ENCODE peak calls at places on chromosomes 12 and 14, in four cellular contexts. One of them, this sample, is unnamed.

GRCh38 chr12:108691995-108692808 is 39.1 kb downstream of the CORO1C start:
- DNase-seq in A549: peak; percentile 40
- DNase-seq in K562: no peak
- DNase-seq in HepG2: no peak
- DNase-seq in this sample: no peak

GRCh38 chr12:28569698-28570411 is 379.6 kb downstream of the CCDC91 start:
- DNase-seq in HepG2: no peak
- DNase-seq in A549: peak; percentile 61
- DNase-seq in K562: peak; percentile 7
- DNase-seq in this sample: no peak

GRCh38 chr12:124518051-124518932 is 49.1 kb downstream of the NCOR2 start:
- DNase-seq in K562: no peak
- DNase-seq in HepG2: peak; percentile 93
- DNase-seq in A549: peak; percentile 98
- DNase-seq in this sample: no peak

GRCh38 chr12:108441549-108441948 is 73.5 kb upstream of the FICD start:
- DNase-seq in A549: no peak
- DNase-seq in K562: no peak
- DNase-seq in HepG2: no peak
- DNase-seq in this sample: no peak

GRCh38 chr12:78209851-78210493 is 379.3 kb downstream of the NAV3 start:
- DNase-seq in K562: no peak
- DNase-seq in HepG2: no peak
- DNase-seq in A549: no peak
- DNase-seq in this sample: no peak

GRCh38 chr14:25461780-25462179 is 411.8 kb upstream of the STXBP6 start:
- DNase-seq in K562: no peak
- DNase-seq in A549: no peak
- DNase-seq in HepG2: no peak
- DNase-seq in this sample: peak; percentile 15

GRCh38 chr14:67505254-67505653 is 16.7 kb upstream of the TMEM229B start:
- DNase-seq in A549: no peak
- DNase-seq in K562: no peak
- DNase-seq in HepG2: no peak
- DNase-seq in this sample: no peak

GRCh38 chr12:117105902-117106301 is 6.7 kb upstream of the TESC start:
- DNase-seq in HepG2: peak; percentile 56
- DNase-seq in A549: no peak
- DNase-seq in K562: no peak
- DNase-seq in this sample: no peak

GRCh38 chr14:89902876-89903275 is 51.7 kb downstream of the EFCAB11 start:
- DNase-seq in HepG2: no peak
- DNase-seq in K562: no peak
- DNase-seq in A549: no peak
- DNase-seq in this sample: no peak

GRCh38 chr12:72570601-72571000 is 298.4 kb downstream of the TRHDE start:
- DNase-seq in HepG2: peak; percentile 30
- DNase-seq in K562: no peak
- DNase-seq in A549: peak; percentile 36
- DNase-seq in this sample: peak; percentile 70

GRCh38 chr12:108479364-108480070 is 35.6 kb upstream of the FICD start:
- DNase-seq in HepG2: no peak
- DNase-seq in A549: no peak
- DNase-seq in K562: no peak
- DNase-seq in this sample: no peak

GRCh38 chr12:124434364-124434763 is 133.0 kb downstream of the NCOR2 start:
- DNase-seq in K562: no peak
- DNase-seq in HepG2: no peak
- DNase-seq in A549: no peak
- DNase-seq in this sample: no peak

GRCh38 chr12:105581420-105581819 is 250.9 kb downstream of the C12orf75 start:
- DNase-seq in K562: no peak
- DNase-seq in HepG2: no peak
- DNase-seq in A549: no peak
- DNase-seq in this sample: no peak

GRCh38 chr12:1071182-1071581 is 80.2 kb downstream of the ERC1 start:
- DNase-seq in K562: no peak
- DNase-seq in HepG2: no peak
- DNase-seq in A549: no peak
- DNase-seq in this sample: no peak

GRCh38 chr12:120106151-120106550 is 10.4 kb downstream of the RAB35 start:
- DNase-seq in HepG2: no peak
- DNase-seq in K562: no peak
- DNase-seq in A549: no peak
- DNase-seq in this sample: no peak

GRCh38 chr12:19654630-19655384 is 215.5 kb downstream of the AEBP2 start:
- DNase-seq in A549: no peak
- DNase-seq in HepG2: no peak
- DNase-seq in K562: no peak
- DNase-seq in this sample: no peak

GRCh38 chr12:19575307-19576243 is 136.3 kb downstream of the AEBP2 start:
- DNase-seq in A549: peak; percentile 15
- DNase-seq in K562: no peak
- DNase-seq in HepG2: peak; percentile 1
- DNase-seq in this sample: no peak

GRCh38 chr12:56634242-56634836 is 4.2 kb upstream of the BAZ2A start:
- DNase-seq in K562: peak; percentile 81
- DNase-seq in HepG2: peak; percentile 70
- DNase-seq in A549: peak; percentile 62
- DNase-seq in this sample: peak; percentile 82

GRCh38 chr14:79924583-79924982 is 286.7 kb downstream of the DIO2 start:
- DNase-seq in K562: no peak
- DNase-seq in HepG2: no peak
- DNase-seq in A549: no peak
- DNase-seq in this sample: no peak

GRCh38 chr12:13182881-13183280 is 13.6 kb upstream of the EMP1 start:
- DNase-seq in A549: no peak
- DNase-seq in K562: no peak
- DNase-seq in HepG2: no peak
- DNase-seq in this sample: no peak

GRCh38 chr12:112422531-112422930 is 3.8 kb downstream of the PTPN11 start:
- DNase-seq in HepG2: no peak
- DNase-seq in K562: no peak
- DNase-seq in A549: no peak
- DNase-seq in this sample: no peak

GRCh38 chr14:59464651-59465569 is at the start of gene GPR135:
- DNase-seq in HepG2: peak; percentile 24
- DNase-seq in A549: no peak
- DNase-seq in K562: no peak
- DNase-seq in this sample: peak; percentile 68

GRCh38 chr14:36942522-36943245 is 229.7 kb downstream of the SLC25A21 start:
- DNase-seq in A549: peak; percentile 14
- DNase-seq in K562: no peak
- DNase-seq in HepG2: no peak
- DNase-seq in this sample: no peak

GRCh38 chr12:20188930-20189653 is 179.2 kb upstream of the PDE3A start:
- DNase-seq in HepG2: peak; percentile 35
- DNase-seq in A549: no peak
- DNase-seq in K562: no peak
- DNase-seq in this sample: no peak

GRCh38 chr12:109871678-109872314 is 8.5 kb downstream of the GLTP start:
- DNase-seq in K562: no peak
- DNase-seq in HepG2: peak; percentile 39
- DNase-seq in A549: no peak
- DNase-seq in this sample: no peak

GRCh38 chr12:16238661-16239060 is 38.8 kb downstream of the SLC15A5 start:
- DNase-seq in HepG2: no peak
- DNase-seq in K562: no peak
- DNase-seq in A549: no peak
- DNase-seq in this sample: no peak

GRCh38 chr12:77847060-77847541 is 16.4 kb downstream of the NAV3 start:
- DNase-seq in A549: no peak
- DNase-seq in K562: no peak
- DNase-seq in HepG2: no peak
- DNase-seq in this sample: no peak

GRCh38 chr12:24066865-24067264 is 117.4 kb upstream of the SOX5 start:
- DNase-seq in A549: no peak
- DNase-seq in HepG2: no peak
- DNase-seq in K562: no peak
- DNase-seq in this sample: no peak

GRCh38 chr14:55102141-55102547 is 26.9 kb upstream of the LGALS3 start:
- DNase-seq in K562: no peak
- DNase-seq in HepG2: peak; percentile 54
- DNase-seq in A549: peak; percentile 84
- DNase-seq in this sample: no peak

GRCh38 chr12:101552277-101552676 is 42.5 kb upstream of the MYBPC1 start:
- DNase-seq in A549: peak; percentile 16
- DNase-seq in K562: no peak
- DNase-seq in HepG2: no peak
- DNase-seq in this sample: no peak

GRCh38 chr14:23910081-23910875 is 43.3 kb upstream of the DHRS4 start:
- DNase-seq in K562: peak; percentile 57
- DNase-seq in A549: peak; percentile 65
- DNase-seq in HepG2: peak; percentile 81
- DNase-seq in this sample: peak; percentile 90

GRCh38 chr14:70670992-70671651 is 29.4 kb downstream of the TTC9 start:
- DNase-seq in HepG2: no peak
- DNase-seq in A549: no peak
- DNase-seq in K562: no peak
- DNase-seq in this sample: no peak

GRCh38 chr12:28497889-28498411 is 307.7 kb downstream of the CCDC91 start:
- DNase-seq in A549: peak; percentile 4
- DNase-seq in HepG2: no peak
- DNase-seq in K562: no peak
- DNase-seq in this sample: no peak

GRCh38 chr14:20578325-20578724 is 9.5 kb downstream of the RNASE11 start:
- DNase-seq in K562: no peak
- DNase-seq in A549: no peak
- DNase-seq in HepG2: no peak
- DNase-seq in this sample: peak; percentile 74

GRCh38 chr12:12294215-12295005 is 27.6 kb upstream of the LRP6 start:
- DNase-seq in HepG2: no peak
- DNase-seq in K562: no peak
- DNase-seq in A549: no peak
- DNase-seq in this sample: peak; percentile 30

GRCh38 chr12:11209098-11209497 is 22.4 kb upstream of the TAS2R42 start:
- DNase-seq in A549: no peak
- DNase-seq in K562: no peak
- DNase-seq in HepG2: peak; percentile 10
- DNase-seq in this sample: peak; percentile 19
- TF ChIP-seq HMGXB4 in A549: no peak
- TF ChIP-seq HMGXB4 in K562: no peak
- TF ChIP-seq HMGXB4 in HepG2: no peak
- TF ChIP-seq HMGXB4 in this sample: no peak

GRCh38 chr12:106705971-106706370 is 68.5 kb upstream of the RIC8B start:
- DNase-seq in K562: no peak
- DNase-seq in HepG2: no peak
- DNase-seq in A549: no peak
- DNase-seq in this sample: no peak

GRCh38 chr12:106712768-106713167 is 61.7 kb upstream of the RIC8B start:
- DNase-seq in HepG2: no peak
- DNase-seq in K562: no peak
- DNase-seq in A549: no peak
- DNase-seq in this sample: no peak

GRCh38 chr12:106711316-106711715 is 63.2 kb upstream of the RIC8B start:
- DNase-seq in K562: no peak
- DNase-seq in HepG2: no peak
- DNase-seq in A549: no peak
- DNase-seq in this sample: no peak

GRCh38 chr12:106709068-106709511 is 65.4 kb upstream of the RIC8B start:
- DNase-seq in HepG2: no peak
- DNase-seq in K562: no peak
- DNase-seq in A549: no peak
- DNase-seq in this sample: peak; percentile 19

DNA sequence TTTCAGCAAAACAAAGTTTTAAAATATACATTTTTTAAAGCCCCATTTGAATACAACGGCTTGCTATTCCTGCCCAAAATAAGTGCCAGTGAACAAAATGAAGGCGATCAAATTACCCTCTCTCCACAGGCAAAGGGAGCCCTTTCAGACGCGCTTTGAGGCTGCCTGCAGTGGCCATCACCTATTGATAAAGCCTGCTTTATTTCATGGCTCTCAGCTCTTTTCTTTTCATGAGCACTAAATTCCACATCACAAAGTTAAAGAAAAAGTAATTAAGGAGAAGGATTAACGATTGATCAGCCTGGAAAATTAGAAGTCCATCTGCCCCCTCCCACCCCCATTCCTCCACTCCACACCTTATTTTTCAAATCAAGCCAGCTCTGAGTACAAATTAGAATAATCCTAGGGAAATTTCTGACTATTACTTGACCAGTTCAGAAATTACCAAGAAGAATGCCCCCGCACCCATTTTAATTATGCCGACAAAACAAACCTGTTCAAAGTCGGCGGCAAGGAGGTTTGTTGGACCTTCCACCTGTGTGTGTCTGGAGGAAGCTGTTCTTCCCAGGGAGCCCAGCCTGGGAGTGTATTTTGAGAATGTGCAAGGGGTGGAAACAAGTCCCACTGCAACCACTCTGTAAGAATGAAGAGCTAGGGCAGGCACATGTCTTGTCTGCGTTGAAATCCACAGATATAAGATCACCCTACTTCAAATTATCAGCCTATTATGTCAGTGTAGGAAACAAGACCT is 64.2 kb upstream of the RIC8B start:
- DNase-seq in K562: no peak
- DNase-seq in A549: no peak
- DNase-seq in HepG2: no peak
- DNase-seq in this sample: no peak
- TF ChIP-seq HMGXB4 in K562: no peak
- TF ChIP-seq HMGXB4 in A549: no peak
- TF ChIP-seq HMGXB4 in HepG2: no peak
- TF ChIP-seq HMGXB4 in this sample: no peak

DNA sequence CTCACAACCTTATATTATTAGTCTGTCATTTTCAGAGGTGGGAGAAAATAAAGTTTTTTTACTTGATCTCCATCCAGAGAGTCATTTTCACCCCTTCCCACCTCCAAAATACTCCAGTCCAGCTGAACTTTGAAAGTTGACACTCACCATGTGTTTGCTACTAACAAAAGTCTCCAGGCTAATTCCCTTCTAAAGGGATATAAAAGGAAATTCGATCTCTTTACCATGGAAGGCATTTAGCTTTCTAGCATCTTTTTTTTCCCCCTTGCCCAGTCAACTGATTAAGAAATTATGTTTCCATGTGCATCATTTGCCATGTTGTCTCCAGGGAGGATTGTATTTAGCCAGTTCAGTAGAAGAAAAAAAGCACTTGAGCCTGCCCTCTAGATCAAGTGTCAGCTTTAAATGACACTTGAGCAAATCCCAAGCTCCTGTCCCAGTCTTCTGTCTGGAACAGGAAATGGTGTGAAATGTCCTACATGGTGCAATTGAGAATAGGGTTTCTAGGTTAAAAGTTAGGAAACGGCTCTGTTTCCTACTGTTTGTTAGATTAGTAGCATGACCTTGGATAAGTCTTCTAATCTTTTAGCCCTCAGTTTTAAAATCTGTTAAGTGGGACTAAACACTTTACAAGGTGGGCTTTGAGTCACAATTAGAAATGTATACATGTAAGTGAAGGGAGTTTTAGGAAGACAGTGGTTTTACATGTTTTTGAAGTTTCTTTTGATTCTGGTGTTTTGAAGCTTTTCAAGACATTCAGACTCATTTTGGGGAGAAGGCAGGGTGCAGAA is 67.2 kb downstream of the GNS start:
- DNase-seq in A549: no peak
- DNase-seq in HepG2: no peak
- DNase-seq in K562: no peak
- DNase-seq in this sample: no peak
- TF ChIP-seq HMGXB4 in A549: no peak
- TF ChIP-seq HMGXB4 in HepG2: no peak
- TF ChIP-seq HMGXB4 in K562: no peak
- TF ChIP-seq HMGXB4 in this sample: no peak

GRCh38 chr14:75259946-75260545 is 18.6 kb upstream of the FOS start:
- DNase-seq in A549: no peak
- DNase-seq in K562: no peak
- DNase-seq in HepG2: no peak
- DNase-seq in this sample: no peak
- TF ChIP-seq HMGXB4 in A549: peak; percentile 30
- TF ChIP-seq HMGXB4 in K562: no peak
- TF ChIP-seq HMGXB4 in HepG2: no peak
- TF ChIP-seq HMGXB4 in this sample: no peak